ENCODE peak calls at places on chromosomes 3 and 15, in ten cellular contexts. K, L, B, P, F, C, V, Q, X and G are unnamed samples.

GRCh38 chr15:62027916-62028315 is 32.3 kb downstream of the VPS13C start:
- DNase-seq in Q (no peak), K (no peak), B (no peak), C (no peak), V (no peak), F (no peak), P (no peak), L (no peak), X (no peak), G (no peak)

GRCh38 chr3:146374146-146374545 is 95.2 kb downstream of the PLSCR2 start:
- DNase-seq in K (no peak), V (no peak), P (peak), Q (no peak), X (no peak), C (no peak), F (no peak), B (no peak), L (no peak), G (no peak)

GRCh38 chr3:162022931-162023330 is 526.3 kb downstream of the OTOL1 start:
- DNase-seq in K (no peak), B (no peak), P (no peak), V (no peak), L (no peak), X (no peak), Q (no peak), C (no peak), F (no peak), G (no peak)

GRCh38 chr3:169169340-169169963 is 494.1 kb downstream of the MECOM start:
- DNase-seq in X (no peak), C (no peak), L (no peak), Q (no peak), P (no peak), V (no peak), B (no peak), K (no peak), F (no peak), G (no peak)

GRCh38 chr15:100713163-100713867 is 110.9 kb downstream of the ASB7 start:
- DNase-seq in L (no peak), B (peak), P (peak), K (peak), Q (no peak), V (no peak), C (peak), X (no peak), F (no peak), G (peak)

GRCh38 chr3:13853978-13854296 is 25.9 kb downstream of the WNT7A start:
- DNase-seq in V (no peak), K (no peak), X (no peak), Q (no peak), L (no peak), C (peak), B (no peak), P (no peak), F (no peak), G (peak)

GRCh38 chr3:71862374-71863145 is 77.6 kb upstream of the PROK2 start:
- DNase-seq in F (no peak), Q (no peak), V (no peak), X (no peak), L (no peak), P (no peak), B (no peak), K (no peak), C (no peak), G (no peak)

GRCh38 chr3:10627884-10628572 is 122.6 kb upstream of the ATP2B2 start:
- DNase-seq in Q (no peak), K (no peak), C (no peak), V (no peak), B (no peak), X (no peak), L (no peak), F (no peak), P (no peak), G (no peak)

GRCh38 chr3:12758025-12758830 is 831 bp downstream of the TMEM40 start:
- DNase-seq in K (no peak), F (no peak), C (peak), B (peak), L (no peak), V (peak), X (peak), P (peak), Q (peak), G (peak)

GRCh38 chr15:93987068-93987467 is 244.3 kb upstream of the MCTP2 start:
- DNase-seq in P (no peak), X (no peak), K (no peak), F (no peak), B (no peak), L (no peak), V (no peak), Q (no peak), C (no peak), G (no peak)

GRCh38 chr3:167067844-167068161 is 312.3 kb downstream of the ZBBX start:
- DNase-seq in K (no peak), V (no peak), C (no peak), L (no peak), B (no peak), X (no peak), P (no peak), F (no peak), Q (no peak), G (no peak)

GRCh38 chr3:141227752-141228151 is 3.9 kb upstream of the PXYLP1 start:
- DNase-seq in C (no peak), P (peak), B (no peak), F (no peak), K (no peak), Q (no peak), X (no peak), V (no peak), L (no peak), G (no peak)

GRCh38 chr3:14773691-14774128 is 45.1 kb upstream of the FGD5 start:
- DNase-seq in C (no peak), L (no peak), P (no peak), K (no peak), F (no peak), Q (no peak), X (no peak), V (no peak), B (peak), G (no peak)

GRCh38 chr3:24273491-24273890 is 221.2 kb downstream of the THRB start:
- DNase-seq in B (no peak), V (no peak), P (no peak), C (no peak), F (no peak), K (no peak), Q (no peak), X (no peak), L (no peak), G (no peak)

GRCh38 chr15:55434989-55435825 is 26.9 kb downstream of the PIERCE2 start:
- DNase-seq in V (no peak), C (peak), B (no peak), K (peak), Q (no peak), P (peak), X (no peak), F (no peak), L (peak), G (peak)

GRCh38 chr3:107797586-107797985 is 274.8 kb downstream of the BBX start:
- DNase-seq in V (no peak), L (no peak), F (no peak), X (no peak), P (no peak), K (no peak), Q (no peak), C (peak), B (no peak), G (peak)

GRCh38 chr3:56958879-56959607 is 101.4 kb upstream of the SPATA12 start:
- DNase-seq in V (no peak), K (no peak), X (no peak), B (no peak), Q (no peak), F (no peak), C (no peak), P (no peak), L (no peak), G (no peak)

GRCh38 chr3:123060054-123060453 is 6.8 kb upstream of the PDIA5 start:
- DNase-seq in C (no peak), B (no peak), K (no peak), P (no peak), X (no peak), F (no peak), L (no peak), Q (no peak), V (no peak), G (no peak)

GRCh38 chr15:35141743-35142356 is 56.8 kb upstream of the NANOGP8 start:
- DNase-seq in C (peak), L (no peak), V (peak), K (no peak), F (no peak), Q (no peak), P (peak), X (no peak), B (no peak), G (peak)

GRCh38 chr3:51799879-51800757 is 21.1 kb upstream of the IQCF6 start:
- DNase-seq in L (peak), X (peak), B (no peak), F (no peak), P (peak), V (peak), C (peak), Q (no peak), K (peak), G (peak)

GRCh38 chr15:94582368-94582767 is 351.0 kb downstream of the MCTP2 start:
- DNase-seq in C (peak), V (no peak), L (peak), F (no peak), K (no peak), X (peak), Q (no peak), B (no peak), P (peak), G (peak)

GRCh38 chr15:101028772-101029438 is 109.7 kb downstream of the LRRK1 start:
- DNase-seq in L (no peak), X (peak), C (no peak), V (no peak), P (no peak), B (peak), Q (no peak), F (no peak), K (no peak), G (no peak)

GRCh38 chr15:51688863-51689262 is 7.6 kb downstream of the SCG3 start:
- DNase-seq in Q (no peak), V (no peak), F (no peak), L (no peak), P (no peak), K (no peak), B (no peak), C (no peak), X (no peak), G (no peak)

GRCh38 chr3:148962513-148962912 is 28.8 kb upstream of the GYG1 start:
- DNase-seq in B (peak), X (no peak), F (no peak), C (peak), V (no peak), P (peak), Q (no peak), L (peak), K (peak), G (peak)
- TF ChIP-seq CTCF in B (no peak), X (no peak), F (no peak), C (no peak), V (peak), P (peak), Q (no peak), L (no peak), K (peak), G (no peak)

GRCh38 chr15:97804950-97805349 is 155.6 kb upstream of the ARRDC4 start:
- DNase-seq in B (no peak), C (no peak), V (no peak), K (no peak), L (no peak), P (no peak), Q (no peak), X (no peak), F (no peak), G (no peak)
- TF ChIP-seq CTCF in B (no peak), C (no peak), V (no peak), K (no peak), L (no peak), P (no peak), Q (no peak), X (no peak), F (no peak), G (peak)

DNA sequence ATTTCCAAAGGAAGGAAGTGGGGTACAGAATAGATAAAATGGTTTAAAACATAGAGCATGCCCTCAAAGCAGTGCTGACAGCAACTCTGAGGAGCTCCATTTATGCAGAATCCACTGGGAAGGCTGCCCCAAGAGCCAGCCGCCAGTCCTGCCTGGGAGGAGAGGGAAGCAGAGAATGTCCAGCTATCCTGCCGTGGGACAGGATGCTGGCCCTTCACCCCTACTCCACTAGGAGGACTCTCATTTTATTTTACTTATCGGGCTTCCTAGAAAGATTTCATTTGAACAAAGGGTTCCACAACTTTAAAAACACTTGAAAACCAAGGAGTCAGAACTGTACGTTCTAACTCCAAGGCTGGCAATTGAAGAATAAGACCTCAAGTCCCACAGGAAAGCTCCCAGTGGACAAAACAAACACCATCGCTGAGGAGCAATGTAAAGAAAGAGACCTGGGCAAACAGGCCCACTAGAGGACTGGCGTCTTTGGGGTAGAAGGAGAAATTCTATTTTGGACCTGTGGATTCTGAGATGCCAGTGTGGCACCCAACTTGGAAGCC is 9.7 kb downstream of the SFMBT1 start:
- DNase-seq in V (no peak), X (no peak), C (no peak), P (no peak), Q (no peak), K (no peak), F (no peak), L (no peak), B (no peak), G (no peak)
- TF ChIP-seq CTCF in V (no peak), X (no peak), C (no peak), P (no peak), Q (peak), K (no peak), F (no peak), L (peak), B (no peak), G (no peak)

DNA sequence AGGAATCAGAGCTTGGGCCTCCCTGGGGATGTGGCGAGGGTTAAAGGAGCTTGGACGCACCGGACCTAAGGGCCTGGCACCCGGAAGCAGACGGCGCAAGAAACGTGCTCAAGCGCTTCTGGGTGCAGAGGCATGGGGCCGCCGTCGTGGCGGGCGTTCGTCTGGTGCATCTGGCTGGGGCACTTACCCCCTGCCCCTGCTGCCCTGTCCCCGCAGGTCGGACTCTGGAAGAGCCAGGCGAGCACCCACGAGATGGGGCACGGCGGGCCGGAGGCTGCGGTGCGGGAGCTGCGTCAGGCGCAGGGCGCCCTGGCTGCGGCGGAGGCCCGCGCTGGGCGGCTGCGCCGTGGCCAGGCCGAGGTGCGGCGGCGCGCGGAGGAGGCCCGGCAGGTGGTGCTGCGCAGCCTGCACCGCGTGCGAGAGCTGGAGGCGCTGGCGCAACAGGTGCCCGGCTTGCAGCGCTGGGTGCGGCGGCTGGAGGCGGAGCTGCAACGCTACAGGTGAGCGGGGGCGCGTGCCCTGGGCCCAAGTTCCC is 2.5 kb downstream of the EFCC1 start:
- DNase-seq in B (no peak), X (no peak), L (peak), P (no peak), K (no peak), F (no peak), C (peak), V (no peak), Q (peak), G (peak)
- TF ChIP-seq CTCF in B (no peak), X (no peak), L (no peak), P (no peak), K (no peak), F (no peak), C (peak), V (no peak), Q (no peak), G (peak)

DNA sequence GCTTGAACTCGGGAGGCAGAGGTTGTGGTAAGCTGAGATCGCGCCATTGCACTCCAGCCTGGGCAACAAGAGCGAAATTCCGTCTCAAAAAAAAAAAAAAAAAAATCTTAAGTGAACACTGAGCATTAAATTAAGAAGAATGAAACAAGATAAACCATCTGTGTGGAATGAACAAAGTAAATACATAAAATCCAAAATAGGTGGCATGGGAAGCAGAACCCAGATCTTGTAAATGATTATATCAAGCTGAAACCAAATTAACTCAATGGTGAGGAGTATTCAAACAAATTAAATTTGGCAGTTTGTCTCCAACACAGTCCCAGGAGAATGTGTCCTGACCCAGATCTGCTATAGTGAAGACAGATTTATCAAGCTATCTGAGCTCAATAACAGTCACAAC is 32.1 kb downstream of the STAG1 start:
- DNase-seq in K (no peak), C (no peak), P (no peak), V (no peak), Q (no peak), L (no peak), X (no peak), F (no peak), B (no peak), G (no peak)
- TF ChIP-seq CTCF in K (no peak), C (no peak), P (no peak), V (no peak), Q (no peak), L (no peak), X (no peak), F (no peak), B (no peak), G (no peak)

GRCh38 chr3:11709782-11710181 is 66.1 kb upstream of the VGLL4 start:
- DNase-seq in F (no peak), Q (no peak), L (no peak), P (no peak), B (no peak), V (no peak), X (no peak), K (no peak), C (no peak), G (no peak)
- TF ChIP-seq CTCF in F (no peak), Q (no peak), L (no peak), P (no peak), B (no peak), V (no peak), X (no peak), K (no peak), C (no peak), G (no peak)

GRCh38 chr15:59276225-59277178 is 69.9 kb downstream of the LDHAL6B start:
- DNase-seq in V (no peak), P (no peak), Q (no peak), F (no peak), B (no peak), K (peak), L (no peak), X (no peak), C (peak), G (peak)
- TF ChIP-seq CTCF in V (no peak), P (no peak), Q (no peak), F (no peak), B (no peak), K (no peak), L (no peak), X (no peak), C (no peak), G (no peak)

GRCh38 chr3:96700322-96701315 is 113.8 kb upstream of the EPHA6 start:
- DNase-seq in L (peak), V (no peak), F (no peak), P (no peak), X (no peak), Q (no peak), C (no peak), B (no peak), K (no peak), G (peak)
- TF ChIP-seq CTCF in L (peak), V (no peak), F (no peak), P (no peak), X (no peak), Q (no peak), C (no peak), B (no peak), K (no peak), G (no peak)

GRCh38 chr3:84772841-84773240 is 185.9 kb upstream of the CADM2 start:
- DNase-seq in P (no peak), K (no peak), B (no peak), Q (no peak), L (no peak), V (no peak), C (no peak), F (no peak), X (no peak), G (peak)
- TF ChIP-seq CTCF in P (no peak), K (no peak), B (no peak), Q (peak), L (peak), V (no peak), C (no peak), F (no peak), X (no peak), G (no peak)